ENCODE peak calls at places on chromosomes 16 and 17, in nine cellular contexts. E is GM23248; W is NCI-H510A treated with DMSO at 0.1 percent for 48 hours; N is C1 segment of cervical spinal cord; B is activated CD4-positive, alpha-beta T cell treated with anti-CD3 and anti-CD28 coated beads, Interleukin-2, amount 50 U/mL, for 1 hour; I is aorta; A is activated naive CD8-positive, alpha-beta T cell treated with anti-CD3 and anti-CD28 coated beads, Interleukin-2, amount 50 U/mL, for 24 hours; Q is brain microvascular endothelial cell; L is effector CD8-positive, alpha-beta T cell. M is an unnamed sample.

GRCh38 chr17:14442798-14443553 is 142.1 kb downstream of the HS3ST3B1 start:
- DNase-seq in E (no peak), W (no peak), N (no peak), B (no peak), I (no peak), A (no peak), Q (no peak), L (no peak), M (no peak)

GRCh38 chr17:39631403-39631802 is 4.7 kb downstream of the PPP1R1B start:
- DNase-seq in E (no peak), W (peak), N (no peak), B (no peak), I (no peak), A (no peak), Q (no peak), L (no peak), M (no peak)

GRCh38 chr17:4136373-4136772 is 6.5 kb downstream of the ZZEF1 start:
- DNase-seq in E (no peak), W (peak), N (no peak), B (no peak), I (no peak), A (no peak), Q (no peak), L (no peak), M (no peak)

GRCh38 chr17:51743477-51743876 is 415.0 kb downstream of the CA10 start:
- DNase-seq in E (no peak), W (no peak), N (no peak), B (no peak), I (no peak), A (no peak), Q (no peak), L (no peak), M (no peak)

GRCh38 chr17:17416007-17416399 is 60.8 kb upstream of the MED9 start:
- DNase-seq in E (peak), W (peak), N (no peak), B (no peak), I (no peak), A (no peak), Q (peak), L (no peak), M (peak)

GRCh38 chr17:7404737-7405412 is 978 bp upstream of the TMEM256 start:
- DNase-seq in E (peak), W (no peak), N (peak), B (peak), I (peak), A (peak), Q (peak), L (peak), M (no peak)

GRCh38 chr16:30649725-30650368 is 913 bp upstream of the PRR14 start:
- DNase-seq in E (no peak), W (no peak), N (no peak), B (no peak), I (peak), A (peak), Q (no peak), L (no peak), M (peak)

GRCh38 chr16:11224894-11225676 is 30.9 kb downstream of the SOCS1 start:
- DNase-seq in E (no peak), W (no peak), N (no peak), B (peak), I (no peak), A (peak), Q (no peak), L (peak), M (no peak)

GRCh38 chr17:4175921-4176802 is 33.2 kb downstream of the CYB5D2 start:
- DNase-seq in E (no peak), W (no peak), N (no peak), B (peak), I (peak), A (peak), Q (peak), L (no peak), M (no peak)

GRCh38 chr16:86067936-86068335 is 169.0 kb downstream of the IRF8 start:
- DNase-seq in E (no peak), W (no peak), N (no peak), B (no peak), I (peak), A (no peak), Q (no peak), L (no peak), M (no peak)

GRCh38 chr17:29559640-29560039 is 7.2 kb downstream of the ABHD15 start:
- DNase-seq in E (no peak), W (no peak), N (no peak), B (no peak), I (no peak), A (no peak), Q (no peak), L (no peak), M (no peak)

GRCh38 chr17:61340431-61340830 is 59.2 kb upstream of the TBX2 start:
- DNase-seq in E (no peak), W (no peak), N (no peak), B (no peak), I (no peak), A (no peak), Q (no peak), L (no peak), M (no peak)

GRCh38 chr16:23155445-23156049 is 6.3 kb upstream of the USP31 start:
- DNase-seq in E (no peak), W (peak), N (no peak), B (no peak), I (no peak), A (no peak), Q (no peak), L (no peak), M (no peak)

GRCh38 chr17:60165976-60166375 is 16.2 kb downstream of the CA4 start:
- DNase-seq in E (no peak), W (no peak), N (no peak), B (no peak), I (no peak), A (peak), Q (no peak), L (no peak), M (no peak)

GRCh38 chr17:29593546-29594440 is 861 bp downstream of the ANKRD13B start:
- DNase-seq in E (peak), W (peak), N (no peak), B (no peak), I (peak), A (peak), Q (no peak), L (no peak), M (no peak)

GRCh38 chr16:87322360-87322759 is 5.2 kb upstream of the C16orf95 start:
- DNase-seq in E (no peak), W (no peak), N (no peak), B (no peak), I (no peak), A (no peak), Q (no peak), L (no peak), M (no peak)

GRCh38 chr16:1438229-1439057 is 5.9 kb downstream of the CCDC154 start:
- DNase-seq in E (no peak), W (no peak), N (no peak), B (no peak), I (no peak), A (no peak), Q (no peak), L (no peak), M (no peak)

GRCh38 chr17:31130286-31131224 is 35.8 kb downstream of the NF1 start:
- DNase-seq in E (no peak), W (no peak), N (no peak), B (no peak), I (no peak), A (no peak), Q (no peak), L (no peak), M (no peak)

GRCh38 chr16:3938843-3939624 is 58.5 kb upstream of the CREBBP start:
- DNase-seq in E (peak), W (peak), N (no peak), B (peak), I (peak), A (peak), Q (peak), L (peak), M (peak)

GRCh38 chr16:1152123-1152638 is 725 bp upstream of the CACNA1H start:
- DNase-seq in E (peak), W (no peak), N (no peak), B (peak), I (no peak), A (peak), Q (no peak), L (peak), M (no peak)

GRCh38 chr17:7858487-7858832 is 657 bp downstream of the CYB5D1 start:
- DNase-seq in E (peak), W (peak), N (no peak), B (peak), I (peak), A (peak), Q (peak), L (no peak), M (no peak)

GRCh38 chr17:1802429-1802828 is 27.3 kb downstream of the SMYD4 start:
- DNase-seq in E (no peak), W (no peak), N (no peak), B (no peak), I (no peak), A (no peak), Q (no peak), L (no peak), M (no peak)

GRCh38 chr17:64343833-64344637 is 46.6 kb downstream of the PECAM1 start:
- DNase-seq in E (peak), W (peak), N (no peak), B (peak), I (peak), A (no peak), Q (peak), L (no peak), M (no peak)

GRCh38 chr17:40442392-40443195 is 656 bp upstream of the IGFBP4 start:
- DNase-seq in E (peak), W (peak), N (no peak), B (no peak), I (peak), A (no peak), Q (no peak), L (no peak), M (no peak)

GRCh38 chr16:23607740-23608139 is 11.6 kb upstream of the NDUFAB1 start:
- DNase-seq in E (peak), W (no peak), N (no peak), B (no peak), I (no peak), A (no peak), Q (peak), L (no peak), M (no peak)

GRCh38 chr16:71564377-71564967 is 12.4 kb downstream of the TAT start:
- DNase-seq in E (peak), W (no peak), N (no peak), B (no peak), I (peak), A (no peak), Q (no peak), L (no peak), M (peak)

GRCh38 chr16:12532871-12533610 is 270.6 kb downstream of the CPPED1 start:
- DNase-seq in E (no peak), W (no peak), N (no peak), B (peak), I (no peak), A (peak), Q (no peak), L (peak), M (no peak)

GRCh38 chr17:31489295-31490018 is 98.0 kb downstream of the RAB11FIP4 start:
- DNase-seq in E (no peak), W (no peak), N (no peak), B (peak), I (no peak), A (no peak), Q (no peak), L (no peak), M (no peak)

GRCh38 chr16:1413684-1414531 is 596 bp downstream of the UNKL start:
- DNase-seq in E (peak), W (no peak), N (no peak), B (peak), I (peak), A (peak), Q (peak), L (peak), M (peak)

GRCh38 chr17:14360851-14361250 is 60.0 kb downstream of the HS3ST3B1 start:
- DNase-seq in E (no peak), W (no peak), N (no peak), B (no peak), I (no peak), A (no peak), Q (no peak), L (no peak), M (no peak)

GRCh38 chr17:45823598-45823997 is 21.1 kb upstream of the SPPL2C start:
- DNase-seq in E (no peak), W (no peak), N (no peak), B (no peak), I (no peak), A (no peak), Q (no peak), L (no peak), M (no peak)

GRCh38 chr17:65131244-65131643 is 5.9 kb upstream of the RGS9 start:
- DNase-seq in E (no peak), W (no peak), N (no peak), B (no peak), I (no peak), A (no peak), Q (no peak), L (no peak), M (no peak)

GRCh38 chr17:9241371-9241712 is 220.0 kb downstream of the NTN1 start:
- DNase-seq in E (peak), W (no peak), N (no peak), B (no peak), I (peak), A (no peak), Q (no peak), L (no peak), M (no peak)

GRCh38 chr17:38569701-38570512 is 35.8 kb downstream of the SRCIN1 start:
- DNase-seq in E (no peak), W (no peak), N (no peak), B (no peak), I (no peak), A (no peak), Q (no peak), L (no peak), M (no peak)

GRCh38 chr17:28188841-28189263 is 130.1 kb upstream of the TMEM97 start:
- DNase-seq in E (no peak), W (no peak), N (no peak), B (no peak), I (no peak), A (no peak), Q (no peak), L (no peak), M (no peak)

GRCh38 chr17:81221842-81222619 is 734 bp downstream of the CEP131 start:
- DNase-seq in E (peak), W (no peak), N (no peak), B (no peak), I (no peak), A (no peak), Q (no peak), L (no peak), M (no peak)

GRCh38 chr17:73748521-73748920 is 104.3 kb upstream of the SDK2 start:
- DNase-seq in E (no peak), W (peak), N (no peak), B (no peak), I (no peak), A (no peak), Q (no peak), L (no peak), M (no peak)

GRCh38 chr17:62780273-62780672 is 27.8 kb downstream of the MARCHF10 start:
- DNase-seq in E (no peak), W (peak), N (no peak), B (no peak), I (no peak), A (no peak), Q (no peak), L (no peak), M (no peak)

M was measured in HL-60.